ENCODE peak calls at places on chromosomes 4 and X, in six cellular contexts. Y, M, V, Z, F and B are unnamed samples. For H3K27me3, the result is how much of the 10 kb centered on the place peaks cover.

GRCh38 chr4:145170209-145170608 is 10.2 kb downstream of the OTUD4 start:
- DNase-seq in Y (no peak), Z (no peak), M (no peak), F (no peak), V (no peak), B (no peak)

GRCh38 chrX:129318375-129318774 is 204.9 kb downstream of the SMARCA1 start:
- DNase-seq in Y (no peak), F (peak), Z (no peak), V (no peak), M (no peak), B (peak)

GRCh38 chrX:109740076-109740809 is 7.2 kb upstream of the ACSL4 start:
- DNase-seq in M (peak), Y (no peak), F (peak), V (no peak), Z (no peak), B (peak)

GRCh38 chrX:97314348-97314747 is 430.6 kb downstream of the RPA4 start:
- DNase-seq in M (no peak), Y (no peak), F (no peak), Z (no peak), V (no peak), B (no peak)

GRCh38 chrX:21375795-21376069 is 1.5 kb downstream of the CNKSR2 start:
- DNase-seq in F (no peak), Y (no peak), V (peak), Z (no peak), M (no peak), B (no peak)

GRCh38 chr4:183721207-183722081 is 62.4 kb downstream of the TRAPPC11 start:
- DNase-seq in Z (peak), M (no peak), F (peak), Y (peak), V (peak), B (peak)

GRCh38 chrX:781216-782211 is 150.9 kb downstream of the SHOX start:
- DNase-seq in Y (no peak), V (peak), F (no peak), M (no peak), Z (no peak), B (no peak)

GRCh38 chr4:187207931-187208330 is 484.3 kb upstream of the FAT1 start:
- DNase-seq in V (no peak), M (no peak), Y (no peak), F (no peak), Z (no peak), B (no peak)

GRCh38 chr4:85736576-85736975 is 261.6 kb downstream of the ARHGAP24 start:
- DNase-seq in F (no peak), Z (no peak), M (no peak), Y (no peak), V (no peak), B (no peak)

GRCh38 chr4:85737254-85737653 is 262.3 kb downstream of the ARHGAP24 start:
- DNase-seq in Y (no peak), V (no peak), F (no peak), M (no peak), Z (no peak), B (no peak)

GRCh38 chr4:85741421-85741820 is 266.5 kb downstream of the ARHGAP24 start:
- DNase-seq in M (no peak), V (no peak), Z (no peak), Y (no peak), F (no peak), B (no peak)

GRCh38 chr4:85740431-85740861 is 265.5 kb downstream of the ARHGAP24 start:
- DNase-seq in M (no peak), Y (no peak), V (no peak), Z (no peak), F (no peak), B (no peak)

GRCh38 chr4:85738721-85739120 is 263.8 kb downstream of the ARHGAP24 start:
- DNase-seq in V (no peak), M (no peak), Z (no peak), Y (no peak), F (no peak), B (no peak)
- TF ChIP-seq CTCF in V (no peak), M (no peak), Z (no peak), Y (no peak), F (no peak), B (no peak)

GRCh38 chr4:12595489-12595888 is 888.7 kb downstream of the RAB28 start:
- DNase-seq in M (no peak), Y (no peak), F (no peak), V (no peak), Z (no peak), B (no peak)
- H3K4me3 ChIP-seq in M (no peak), Y (no peak), F (no peak), V (no peak), Z (no peak), B (no peak)

GRCh38 chr4:148984951-148985350 is 542.7 kb upstream of the NR3C2 start:
- DNase-seq in M (no peak), V (no peak), Y (no peak), Z (no peak), F (no peak), B (no peak)

GRCh38 chr4:148982200-148982599 is 540.0 kb upstream of the NR3C2 start:
- DNase-seq in V (no peak), F (no peak), Z (no peak), M (no peak), Y (no peak), B (no peak)

GRCh38 chr4:148978301-148978700 is 536.1 kb upstream of the NR3C2 start:
- DNase-seq in Y (no peak), Z (no peak), F (no peak), M (no peak), V (no peak), B (no peak)

DNA sequence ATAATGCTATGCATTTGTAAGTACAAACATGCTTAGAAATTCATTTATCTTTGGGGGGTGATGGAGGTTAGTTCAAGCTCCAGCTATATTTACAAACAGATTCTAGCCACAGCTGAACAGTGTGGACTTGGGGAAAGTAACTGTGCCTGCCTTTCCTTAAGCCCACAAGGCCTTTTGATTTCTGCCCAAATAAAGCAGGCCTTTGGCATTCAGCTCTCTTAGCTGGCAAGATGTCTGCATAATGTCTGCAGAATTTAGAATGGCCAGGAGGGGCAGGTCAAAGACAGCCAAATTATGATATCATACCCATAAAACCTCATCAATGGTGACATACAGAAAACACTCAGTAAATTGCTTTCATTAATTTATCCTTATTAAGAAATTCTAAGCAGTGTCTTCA is 538.6 kb upstream of the NR3C2 start:
- DNase-seq in V (no peak), M (no peak), F (no peak), Z (no peak), Y (no peak), B (no peak)
- H3K27me3 ChIP-seq in V (under half), M (under half), F (under half), Z (under half), Y (under half), B (under half)

GRCh38 chr4:122142687-122143086 is 9.4 kb upstream of the BLTP1 start:
- DNase-seq in F (no peak), M (no peak), Y (no peak), V (no peak), Z (no peak), B (no peak)
- TF ChIP-seq CTCF in F (no peak), M (no peak), Y (no peak), V (no peak), Z (no peak), B (no peak)

DNA sequence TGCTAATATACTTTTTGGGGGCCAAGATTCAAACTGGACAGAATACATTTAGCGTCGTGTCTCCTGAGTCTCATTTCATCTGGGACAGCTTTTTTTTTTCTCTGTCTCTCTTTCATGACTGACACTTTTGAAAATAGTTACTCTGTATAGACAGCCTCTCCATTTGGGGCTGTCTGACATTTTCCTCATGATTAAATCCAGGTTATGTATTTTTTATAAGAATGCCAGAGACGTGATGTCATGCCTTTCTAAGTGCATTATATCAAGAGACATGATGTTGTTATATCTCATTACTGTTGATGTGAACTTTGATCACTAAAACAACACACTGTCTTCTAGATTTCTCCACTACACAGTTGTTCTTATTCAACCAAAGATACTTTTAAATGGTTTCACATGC is 199.0 kb downstream of the BANK1 start:
- DNase-seq in M (no peak), V (no peak), Z (no peak), Y (no peak), F (no peak), B (no peak)
- H3K4me3 ChIP-seq in M (no peak), V (no peak), Z (no peak), Y (no peak), F (no peak), B (no peak)

GRCh38 chrX:140508958-140509357 is 4.1 kb upstream of the SOX3 start:
- DNase-seq in F (no peak), M (no peak), Z (no peak), Y (no peak), V (peak), B (no peak)
- H3K27me3 ChIP-seq in F (under half), M (under half), Z (under half), Y (under half), V (half or more), B (under half)

GRCh38 chr4:83961575-83961974 is 425.7 kb downstream of the GPAT3 start:
- DNase-seq in Y (no peak), M (no peak), Z (no peak), V (no peak), F (peak), B (peak)
- TF ChIP-seq CTCF in Y (no peak), M (no peak), Z (no peak), V (no peak), F (peak), B (peak)

DNA sequence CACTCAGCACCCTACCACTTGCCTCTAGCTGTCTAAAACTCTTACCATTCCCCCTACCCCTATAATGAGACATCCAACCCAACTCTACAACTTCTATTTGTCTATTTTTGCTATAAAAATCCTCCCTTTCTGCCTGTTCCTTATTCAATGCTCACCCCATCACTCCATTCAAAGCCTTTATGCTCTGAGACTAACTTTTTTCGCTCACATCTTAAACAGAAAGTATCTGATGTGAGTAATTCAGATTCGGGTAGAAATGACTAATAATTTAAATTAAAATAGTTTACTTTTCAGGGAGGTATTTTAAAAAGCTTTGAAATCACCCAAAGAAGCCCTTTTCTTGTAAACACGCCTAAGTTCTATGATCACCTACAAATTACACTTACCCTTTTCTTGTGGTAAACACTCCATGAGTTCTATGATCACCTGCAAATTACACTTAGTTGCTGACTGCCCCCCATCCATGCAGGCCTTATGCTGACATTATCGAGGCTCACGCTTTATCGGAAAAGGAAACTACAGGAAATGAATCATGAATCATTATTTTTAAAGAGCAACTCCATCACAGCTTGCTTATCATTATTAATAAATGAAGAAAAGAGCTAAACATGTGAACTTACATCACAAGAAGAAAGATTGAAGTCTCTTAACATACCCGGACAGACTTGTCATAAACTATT is 168.7 kb upstream of the PPP1R2C start:
- DNase-seq in Y (peak), F (no peak), M (no peak), V (no peak), Z (no peak), B (no peak)
- H3K4me3 ChIP-seq in Y (no peak), F (no peak), M (no peak), V (no peak), Z (no peak), B (no peak)

DNA sequence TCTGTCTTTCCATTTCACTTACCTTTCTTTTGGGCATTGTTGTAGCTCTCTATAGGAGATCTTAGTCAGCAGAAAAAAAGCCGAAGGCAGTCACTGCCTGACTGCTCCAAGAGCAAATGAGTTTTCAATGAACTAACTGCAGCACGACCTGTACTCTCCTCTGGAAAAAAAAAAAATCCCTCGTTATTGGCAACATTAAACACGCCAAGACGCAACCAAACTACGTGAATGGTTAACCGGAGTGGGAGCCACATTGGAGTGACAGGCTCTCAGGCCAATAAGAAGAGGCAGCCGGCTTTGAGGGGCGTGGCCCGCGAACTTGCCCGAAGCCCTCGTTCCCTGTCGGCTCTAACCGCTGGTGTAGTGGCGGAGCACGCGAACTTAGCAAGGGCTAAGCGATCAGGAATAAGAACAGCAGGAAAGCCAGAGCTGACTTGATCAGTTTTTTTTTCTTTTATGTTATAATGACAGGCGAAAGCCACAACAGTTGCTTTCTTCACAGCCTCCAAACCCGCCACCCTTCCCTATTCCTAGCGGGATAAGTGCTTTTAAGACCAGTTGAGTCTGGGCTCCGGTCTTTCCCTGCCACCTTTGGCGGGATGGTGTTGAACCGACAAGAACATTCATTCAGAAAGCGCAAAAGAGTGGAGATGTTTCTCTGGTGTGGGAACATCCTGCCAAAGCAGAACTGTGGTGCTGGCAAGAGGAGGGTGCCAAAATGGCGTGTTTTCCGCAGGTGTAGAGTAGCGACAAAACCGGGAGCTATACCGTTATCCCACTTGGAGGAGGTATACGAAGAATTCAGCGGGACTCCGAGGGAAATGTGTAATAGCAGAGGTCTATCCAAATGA is 80.0 kb downstream of the HMGN5 start:
- DNase-seq in Y (peak), F (peak), V (peak), Z (peak), M (peak), B (peak)
- H3K27me3 ChIP-seq in Y (under half), F (under half), V (under half), Z (under half), M (under half), B (under half)

GRCh38 chr4:54487491-54487890 is 170.3 kb upstream of the KIT start:
- DNase-seq in F (peak), Y (no peak), M (no peak), Z (no peak), V (no peak), B (no peak)
- TF ChIP-seq CTCF in F (no peak), Y (no peak), M (no peak), Z (no peak), V (no peak), B (no peak)